ENCODE peak calls at places on chromosomes 4 and X, in nine cellular contexts. N, D, M, T, J, Y, V, U and S are unnamed samples.

GRCh38 chrX:1246816-1247215 is 21.8 kb upstream of the CSF2RA start:
- DNase-seq in N (peak), V (peak), T (peak), D (peak), J (peak), Y (peak), U (peak), M (peak), S (peak)

GRCh38 chr4:133969202-133969873 is 232.3 kb downstream of the PABPC4L start:
- DNase-seq in V (no peak), Y (peak), U (no peak), T (peak), M (peak), D (no peak), J (peak), N (no peak), S (no peak)

GRCh38 chr4:3364199-3364598 is 71.4 kb downstream of the RGS12 start:
- DNase-seq in M (no peak), U (no peak), N (no peak), T (no peak), Y (peak), D (no peak), J (no peak), V (no peak), S (no peak)

GRCh38 chr4:145083891-145084640 is 13.9 kb downstream of the ANAPC10 start:
- DNase-seq in J (no peak), D (no peak), Y (no peak), N (no peak), U (no peak), M (no peak), T (peak), V (no peak), S (no peak)

GRCh38 chr4:87249620-87250019 is 29.2 kb upstream of the KLHL8 start:
- DNase-seq in V (no peak), J (no peak), T (no peak), D (no peak), Y (no peak), N (no peak), U (no peak), M (no peak), S (no peak)

GRCh38 chrX:111110098-111110775 is 14.2 kb downstream of the PAK3 start:
- DNase-seq in U (no peak), V (no peak), M (no peak), T (no peak), D (no peak), Y (no peak), N (no peak), J (no peak), S (no peak)

GRCh38 chr4:173281420-173282333 is 52.5 kb downstream of the HMGB2 start:
- DNase-seq in M (no peak), J (no peak), Y (no peak), D (no peak), T (no peak), U (no peak), V (no peak), N (no peak), S (no peak)

GRCh38 chrX:151013164-151013743 is 30.1 kb downstream of the HMGB3 start:
- DNase-seq in J (no peak), T (no peak), U (no peak), D (no peak), Y (no peak), V (no peak), N (no peak), M (no peak), S (no peak)

GRCh38 chr4:173573286-173573685 is 43.3 kb upstream of the HAND2 start:
- DNase-seq in J (peak), T (no peak), N (no peak), Y (no peak), U (no peak), D (no peak), M (no peak), V (no peak), S (no peak)

GRCh38 chrX:69389221-69389620 is 114.9 kb upstream of the NALF2 start:
- DNase-seq in M (no peak), D (no peak), V (no peak), J (no peak), T (no peak), Y (no peak), N (no peak), U (no peak), S (no peak)

GRCh38 chrX:136781180-136781797 is 557 bp upstream of the ARHGEF6 start:
- DNase-seq in V (no peak), D (no peak), Y (peak), M (no peak), T (peak), J (peak), N (no peak), U (no peak), S (no peak)
- H3K4me3 ChIP-seq in V (peak), D (peak), Y (no peak), M (no peak), T (no peak), J (no peak), N (no peak), U (peak), S (peak)

DNA sequence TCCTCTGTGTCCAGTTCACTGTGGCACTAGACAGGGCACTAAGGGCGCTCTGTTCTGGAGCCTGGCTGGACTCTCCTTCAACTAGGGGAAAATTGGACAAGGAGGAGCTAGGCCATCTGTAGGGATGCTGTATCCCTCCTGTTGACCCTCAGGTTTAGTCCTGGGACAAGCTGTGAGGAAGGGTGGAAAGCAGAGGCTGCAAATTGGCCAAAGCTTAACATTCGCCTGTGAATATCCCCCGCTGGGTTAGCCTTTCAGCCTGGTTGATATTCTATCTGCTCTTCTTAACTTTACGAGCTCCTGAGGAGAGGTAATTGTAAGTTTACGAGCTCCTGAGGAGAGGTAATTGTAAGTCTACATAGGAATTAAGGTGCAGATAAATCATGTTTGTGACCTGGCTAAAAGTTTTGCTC is 64.3 kb upstream of the ENPEP start:
- DNase-seq in U (no peak), J (no peak), M (no peak), N (peak), D (no peak), V (no peak), T (no peak), Y (no peak), S (no peak)
- H3K4me3 ChIP-seq in U (peak), J (no peak), M (no peak), N (no peak), D (no peak), V (no peak), T (no peak), Y (no peak), S (no peak)

GRCh38 chrX:45765726-45766125 is 565.0 kb upstream of the DIPK2B start:
- DNase-seq in M (no peak), J (no peak), T (no peak), Y (no peak), U (no peak), V (no peak), D (no peak), N (no peak), S (no peak)

GRCh38 chrX:45761920-45762319 is 561.2 kb upstream of the DIPK2B start:
- DNase-seq in Y (no peak), J (no peak), N (no peak), D (no peak), U (no peak), V (no peak), T (no peak), M (no peak), S (no peak)

GRCh38 chrX:45762699-45763647 is 562.3 kb upstream of the DIPK2B start:
- DNase-seq in Y (no peak), T (no peak), D (no peak), M (no peak), V (no peak), N (no peak), J (no peak), U (no peak), S (no peak)

GRCh38 chrX:45767021-45767491 is 566.4 kb upstream of the DIPK2B start:
- DNase-seq in N (no peak), V (no peak), M (no peak), Y (no peak), T (peak), J (peak), U (no peak), D (no peak), S (no peak)

GRCh38 chrX:45765281-45765680 is 564.6 kb upstream of the DIPK2B start:
- DNase-seq in Y (no peak), J (no peak), D (no peak), M (no peak), U (no peak), N (no peak), T (no peak), V (no peak), S (no peak)
- H3K4me3 ChIP-seq in Y (no peak), J (no peak), D (peak), M (no peak), U (peak), N (no peak), T (peak), V (no peak), S (no peak)

GRCh38 chr4:41880840-41881831 is 54.1 kb upstream of the TMEM33 start:
- DNase-seq in Y (no peak), J (peak), N (no peak), U (no peak), M (no peak), D (no peak), T (no peak), V (no peak), S (no peak)
- H3K4me3 ChIP-seq in Y (peak), J (no peak), N (no peak), U (peak), M (peak), D (peak), T (no peak), V (peak), S (peak)

DNA sequence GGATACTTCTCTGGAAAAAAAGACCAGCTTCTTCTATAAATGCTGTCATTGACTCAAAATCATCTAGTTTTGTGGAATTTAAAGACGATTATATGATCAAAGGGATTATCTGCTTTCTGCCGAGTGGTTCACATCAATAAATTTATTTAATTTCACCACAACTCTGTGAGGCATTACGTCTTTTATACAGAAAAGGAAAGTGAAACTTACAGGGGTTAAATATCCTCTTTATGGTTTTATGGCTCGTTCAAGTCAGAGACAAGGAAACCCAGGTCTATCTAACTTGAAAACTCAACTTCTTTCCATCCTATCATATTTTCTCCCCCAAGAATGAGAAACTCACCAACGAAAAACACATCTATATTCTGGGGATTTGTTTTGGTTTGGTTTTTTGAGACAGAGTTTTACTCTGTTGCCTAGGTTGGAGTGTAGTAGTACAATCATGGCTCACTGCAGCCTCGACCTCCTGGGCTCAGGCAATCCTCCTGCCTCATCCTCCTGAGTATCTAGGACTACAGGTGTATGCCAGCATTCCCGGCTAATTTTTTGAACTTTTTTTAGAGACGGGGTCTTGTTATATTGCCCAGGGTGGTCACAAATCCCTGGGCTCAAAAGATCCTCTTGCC is 377.9 kb upstream of the EMCN start:
- DNase-seq in M (no peak), U (no peak), Y (no peak), N (no peak), V (no peak), D (no peak), J (no peak), T (peak), S (no peak)
- H3K4me3 ChIP-seq in M (no peak), U (peak), Y (peak), N (no peak), V (no peak), D (peak), J (peak), T (peak), S (peak)

GRCh38 chrX:49153467-49153866 is 9.1 kb upstream of the MAGIX start:
- DNase-seq in Y (no peak), M (no peak), U (no peak), V (no peak), T (no peak), N (no peak), D (no peak), J (no peak), S (no peak)

GRCh38 chrX:49157194-49157593 is 5.4 kb upstream of the MAGIX start:
- DNase-seq in V (no peak), D (no peak), U (peak), N (no peak), T (no peak), M (no peak), Y (no peak), J (no peak), S (no peak)

GRCh38 chrX:49155900-49156837 is 6.4 kb upstream of the MAGIX start:
- DNase-seq in N (peak), D (peak), U (peak), J (peak), T (peak), M (peak), V (peak), Y (peak), S (peak)

GRCh38 chrX:49160908-49161307 is 1.6 kb upstream of the MAGIX start:
- DNase-seq in M (no peak), T (no peak), D (no peak), V (no peak), U (no peak), Y (no peak), J (no peak), N (no peak), S (no peak)

DNA sequence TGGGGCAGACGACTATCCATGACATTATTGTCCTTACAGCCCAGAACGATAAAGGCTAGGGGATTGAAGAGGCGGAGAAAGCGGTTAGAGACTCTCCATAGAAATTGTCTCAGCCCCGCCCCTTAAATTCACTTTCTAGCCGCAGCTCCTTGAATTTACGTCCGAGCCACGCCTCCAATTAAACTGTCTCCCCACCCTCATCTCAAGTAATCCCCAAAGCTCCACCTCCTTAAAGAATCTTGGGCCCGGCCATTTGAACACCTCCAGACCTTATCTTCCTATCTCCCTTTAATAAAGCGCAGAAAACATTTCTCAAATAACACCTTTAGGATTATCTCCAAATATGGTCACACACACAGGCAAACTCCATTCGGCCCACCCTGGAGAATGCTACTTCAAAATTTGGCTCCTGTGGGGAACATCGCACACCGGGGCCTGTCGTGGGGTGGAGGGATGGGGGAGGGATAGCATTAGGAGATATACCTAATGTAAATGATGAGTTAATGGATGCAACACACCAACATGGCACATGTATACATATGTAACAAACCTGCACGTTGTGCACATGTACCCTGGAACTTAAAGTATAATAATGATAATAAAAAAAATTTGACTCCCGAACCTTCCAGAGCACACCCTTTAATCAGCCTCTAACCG is 7.2 kb upstream of the MAGIX start:
- DNase-seq in T (peak), N (peak), J (peak), V (no peak), U (no peak), D (no peak), M (peak), Y (peak), S (no peak)
- H3K4me3 ChIP-seq in T (peak), N (no peak), J (peak), V (peak), U (peak), D (peak), M (peak), Y (peak), S (peak)

GRCh38 chrX:48695524-48695875 is 1.0 kb upstream of the SUV39H1 start:
- DNase-seq in M (no peak), U (no peak), Y (no peak), N (no peak), J (no peak), T (peak), V (no peak), D (no peak), S (no peak)
- H3K4me3 ChIP-seq in M (peak), U (peak), Y (peak), N (no peak), J (no peak), T (peak), V (peak), D (peak), S (no peak)